ENCODE peak calls at places on chromosomes 4 and X, in four cellular contexts. E is hippocampal formation, C is AG20443, J is endothelial cell. K is an unnamed sample.

GRCh38 chr4:38560763-38561558 is 103.0 kb upstream of the KLF3 start:
- DNase-seq in C (no peak), E (no peak), J (no peak), K (no peak)

GRCh38 chr4:158051401-158052235 is 121.2 kb downstream of the GASK1B start:
- DNase-seq in E (no peak), C (peak), J (no peak), K (peak)

GRCh38 chr4:153014460-153014859 is 78.3 kb downstream of the FHDC1 start:
- DNase-seq in E (no peak), J (no peak), C (peak), K (peak)

GRCh38 chrX:101460669-101461068 is 24.6 kb upstream of the ARMCX4 start:
- DNase-seq in J (no peak), C (no peak), E (no peak), K (peak)

GRCh38 chr4:19380600-19380999 is 871.1 kb upstream of the SLIT2 start:
- DNase-seq in J (no peak), C (no peak), E (no peak), K (peak)

GRCh38 chr4:184246426-184246825 is 28.8 kb upstream of the ENPP6 start:
- DNase-seq in C (no peak), J (no peak), E (no peak), K (no peak)

GRCh38 chrX:12721042-12721441 is 70.2 kb upstream of the PRPS2 start:
- DNase-seq in C (peak), J (no peak), E (no peak), K (no peak)

GRCh38 chr4:101952985-101953384 is 162.5 kb downstream of the BANK1 start:
- DNase-seq in J (no peak), E (no peak), C (no peak), K (no peak)

GRCh38 chr4:76690906-76691275 is 207.1 kb downstream of the SOWAHB start:
- DNase-seq in J (no peak), E (no peak), C (no peak), K (no peak)

GRCh38 chrX:79721234-79721633 is 293.3 kb upstream of the TBX22 start:
- DNase-seq in C (no peak), J (no peak), E (no peak), K (no peak)

GRCh38 chrX:56309881-56310280 is 77.7 kb downstream of the KLF8 start:
- DNase-seq in J (no peak), E (no peak), C (no peak), K (no peak)

GRCh38 chrX:63920875-63921274 is 135.9 kb upstream of the ARHGEF9 start:
- DNase-seq in C (no peak), J (no peak), E (no peak), K (no peak)